ENCODE peak calls at places on chromosome 4, in six cellular contexts. H, X, M, Z, U and K are unnamed samples.

GRCh38 chr4:76589872-76590846 is 155.1 kb downstream of the SHROOM3 start:
- DNase-seq in H (peak), X (no peak), M (peak), Z (no peak), U (peak), K (no peak)

GRCh38 chr4:79831701-79832514 is 241.1 kb downstream of the ANTXR2 start:
- DNase-seq in H (no peak), X (no peak), M (no peak), Z (no peak), U (no peak), K (no peak)

GRCh38 chr4:180028682-180029081 is 2214.5 kb upstream of the TENM3 start:
- DNase-seq in H (no peak), X (peak), M (peak), Z (no peak), U (no peak), K (peak)

GRCh38 chr4:84708406-84709135 is 125.6 kb downstream of the CDS1 start:
- DNase-seq in H (no peak), X (no peak), M (no peak), Z (no peak), U (no peak), K (no peak)

GRCh38 chr4:78749972-78750727 is 26.0 kb upstream of the BMP2K start:
- DNase-seq in H (no peak), X (no peak), M (no peak), Z (no peak), U (no peak), K (no peak)

GRCh38 chr4:10008208-10009005 is 12.9 kb downstream of the SLC2A9 start:
- DNase-seq in H (no peak), X (no peak), M (peak), Z (no peak), U (no peak), K (no peak)

GRCh38 chr4:185357220-185357619 is 38.5 kb downstream of the LRP2BP start:
- DNase-seq in H (no peak), X (no peak), M (no peak), Z (no peak), U (no peak), K (no peak)

GRCh38 chr4:83862471-83862870 is 326.6 kb downstream of the GPAT3 start:
- DNase-seq in H (no peak), X (no peak), M (no peak), Z (no peak), U (peak), K (no peak)

GRCh38 chr4:76156635-76157034 is 8.4 kb upstream of the NUP54 start:
- DNase-seq in H (no peak), X (no peak), M (no peak), Z (no peak), U (no peak), K (no peak)

GRCh38 chr4:168716411-168717129 is 219.7 kb downstream of the PALLD start:
- DNase-seq in H (no peak), X (no peak), M (no peak), Z (peak), U (no peak), K (no peak)

GRCh38 chr4:185244763-185245162 is 35.4 kb downstream of the SNX25 start:
- DNase-seq in H (no peak), X (no peak), M (no peak), Z (no peak), U (no peak), K (no peak)

GRCh38 chr4:123524958-123525628 is 128.5 kb downstream of the SPRY1 start:
- DNase-seq in H (no peak), X (no peak), M (no peak), Z (no peak), U (no peak), K (no peak)

GRCh38 chr4:82282875-82283274 is 90.9 kb downstream of the HNRNPD start:
- DNase-seq in H (no peak), X (no peak), M (no peak), Z (no peak), U (no peak), K (no peak)

GRCh38 chr4:73978886-73979285 is 2.9 kb downstream of the PF4 start:
- DNase-seq in H (no peak), X (no peak), M (peak), Z (no peak), U (no peak), K (no peak)

GRCh38 chr4:150078996-150079581 is 844 bp downstream of the DCLK2 start:
- DNase-seq in H (peak), X (peak), M (peak), Z (peak), U (peak), K (no peak)

GRCh38 chr4:10030946-10031662 is 9.8 kb upstream of the SLC2A9 start:
- DNase-seq in H (no peak), X (no peak), M (no peak), Z (no peak), U (no peak), K (no peak)

GRCh38 chr4:24924309-24924781 is 11.5 kb upstream of the CCDC149 start:
- DNase-seq in H (no peak), X (no peak), M (no peak), Z (no peak), U (no peak), K (no peak)

GRCh38 chr4:8719421-8719820 is 126.9 kb downstream of the CPZ start:
- DNase-seq in H (peak), X (no peak), M (no peak), Z (no peak), U (no peak), K (no peak)

GRCh38 chr4:54085284-54085683 is 14.7 kb upstream of the GSX2 start:
- DNase-seq in H (no peak), X (no peak), M (peak), Z (peak), U (no peak), K (peak)

GRCh38 chr4:2339458-2340271 is 77.8 kb upstream of the MXD4 start:
- DNase-seq in H (peak), X (no peak), M (no peak), Z (no peak), U (peak), K (no peak)

GRCh38 chr4:87030606-87031441 is 96.0 kb downstream of the AFF1 start:
- DNase-seq in H (no peak), X (no peak), M (no peak), Z (no peak), U (no peak), K (no peak)

GRCh38 chr4:40441415-40441814 is 106.3 kb downstream of the CHRNA9 start:
- DNase-seq in H (no peak), X (no peak), M (no peak), Z (no peak), U (no peak), K (no peak)

GRCh38 chr4:106746451-106746850 is 289.7 kb downstream of the DKK2 start:
- DNase-seq in H (no peak), X (no peak), M (no peak), Z (no peak), U (no peak), K (no peak)

GRCh38 chr4:142706381-142706780 is 139.7 kb downstream of the INPP4B start:
- DNase-seq in H (no peak), X (no peak), M (no peak), Z (no peak), U (no peak), K (no peak)

GRCh38 chr4:177047851-177048174 is 255.1 kb upstream of the VEGFC start:
- DNase-seq in H (no peak), X (no peak), M (peak), Z (no peak), U (no peak), K (no peak)

GRCh38 chr4:174538876-174539250 is 16.6 kb upstream of the HPGD start:
- DNase-seq in H (no peak), X (no peak), M (peak), Z (no peak), U (no peak), K (no peak)

GRCh38 chr4:8393593-8394038 is 46.9 kb downstream of the ACOX3 start:
- DNase-seq in H (peak), X (no peak), M (peak), Z (peak), U (peak), K (peak)

GRCh38 chr4:114037981-114038380 is 58.5 kb upstream of the ARSJ start:
- DNase-seq in H (no peak), X (no peak), M (no peak), Z (no peak), U (no peak), K (no peak)

GRCh38 chr4:114038762-114039392 is 59.4 kb upstream of the ARSJ start:
- DNase-seq in H (no peak), X (no peak), M (peak), Z (no peak), U (no peak), K (no peak)

GRCh38 chr4:114043116-114043515 is 63.7 kb upstream of the ARSJ start:
- DNase-seq in H (no peak), X (no peak), M (no peak), Z (no peak), U (no peak), K (no peak)

GRCh38 chr4:114041117-114041475 is 61.6 kb upstream of the ARSJ start:
- DNase-seq in H (no peak), X (no peak), M (peak), Z (no peak), U (no peak), K (no peak)

GRCh38 chr4:114040319-114041116 is 61.1 kb upstream of the ARSJ start:
- DNase-seq in H (no peak), X (no peak), M (peak), Z (no peak), U (no peak), K (no peak)
- H3K27ac ChIP-seq in H (no peak), X (no peak), M (peak), Z (no peak), U (no peak), K (no peak)

GRCh38 chr4:147626903-147627302 is 9.7 kb downstream of the TMEM184C start:
- DNase-seq in H (no peak), X (no peak), M (no peak), Z (no peak), U (no peak), K (no peak)

GRCh38 chr4:147620315-147620714 is 3.1 kb downstream of the TMEM184C start:
- DNase-seq in H (no peak), X (no peak), M (no peak), Z (no peak), U (no peak), K (no peak)

GRCh38 chr4:147628415-147628814 is 11.2 kb downstream of the TMEM184C start:
- DNase-seq in H (no peak), X (no peak), M (no peak), Z (no peak), U (no peak), K (no peak)

DNA sequence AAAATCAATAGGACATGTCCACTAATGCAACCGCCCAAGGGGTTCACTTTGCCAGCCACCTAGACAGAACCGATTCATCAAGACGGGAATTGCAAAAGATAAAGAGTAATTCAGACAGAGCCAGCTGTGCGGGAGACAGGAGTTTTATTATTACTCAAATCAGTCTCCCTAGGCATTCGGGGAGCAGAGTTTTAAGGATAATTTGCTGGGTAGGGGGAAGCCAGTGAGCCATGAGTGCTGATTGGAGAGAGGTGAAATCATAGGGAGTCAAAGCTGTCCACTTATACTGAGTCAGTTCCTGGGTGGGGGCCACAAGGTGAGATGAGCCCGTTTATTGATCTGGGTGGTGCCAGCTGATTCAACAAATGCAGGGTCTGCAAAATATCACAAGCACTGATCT is 8.5 kb downstream of the TMEM184C start:
- DNase-seq in H (no peak), X (no peak), M (peak), Z (no peak), U (no peak), K (no peak)
- H3K27ac ChIP-seq in H (no peak), X (no peak), M (no peak), Z (no peak), U (no peak), K (no peak)

GRCh38 chr4:6728320-6729029 is 12.5 kb downstream of the BLOC1S4 start:
- DNase-seq in H (no peak), X (no peak), M (no peak), Z (no peak), U (no peak), K (no peak)

GRCh38 chr4:6727081-6727942 is 11.3 kb downstream of the BLOC1S4 start:
- DNase-seq in H (no peak), X (no peak), M (no peak), Z (peak), U (no peak), K (peak)

GRCh38 chr4:6730603-6731300 is 14.8 kb downstream of the BLOC1S4 start:
- DNase-seq in H (no peak), X (no peak), M (no peak), Z (no peak), U (no peak), K (no peak)

GRCh38 chr4:6724461-6725111 is 8.6 kb downstream of the BLOC1S4 start:
- DNase-seq in H (no peak), X (peak), M (no peak), Z (peak), U (no peak), K (no peak)

GRCh38 chr4:6727943-6728250 is 11.9 kb downstream of the BLOC1S4 start:
- DNase-seq in H (no peak), X (no peak), M (no peak), Z (no peak), U (no peak), K (no peak)
- H3K27ac ChIP-seq in H (no peak), X (no peak), M (no peak), Z (no peak), U (no peak), K (peak)

DNA sequence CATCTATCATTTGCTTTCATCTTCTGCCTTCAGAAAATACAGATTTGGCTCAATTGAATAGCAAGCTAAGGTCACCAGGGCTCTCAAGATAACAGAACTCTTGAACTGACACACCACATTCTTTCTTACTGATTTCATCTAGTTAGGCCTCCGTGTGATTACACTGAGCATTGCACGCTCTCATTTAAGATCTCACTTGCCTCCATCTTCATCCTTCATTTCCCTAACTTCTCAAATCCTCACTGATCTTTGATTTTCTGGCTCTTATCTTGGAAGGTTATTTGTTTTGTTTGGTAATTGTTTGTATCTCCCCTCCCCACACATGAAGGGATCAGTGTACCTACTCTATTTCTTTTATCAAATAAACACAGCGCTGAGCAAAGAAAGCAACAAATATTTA is 47.7 kb downstream of the MANBA start:
- DNase-seq in H (no peak), X (no peak), M (no peak), Z (peak), U (no peak), K (no peak)
- H3K27ac ChIP-seq in H (no peak), X (no peak), M (no peak), Z (peak), U (no peak), K (no peak)

GRCh38 chr4:160257324-160257723 is 1154.4 kb downstream of the RAPGEF2 start:
- DNase-seq in H (no peak), X (no peak), M (peak), Z (no peak), U (no peak), K (no peak)
- H3K27ac ChIP-seq in H (no peak), X (no peak), M (no peak), Z (no peak), U (no peak), K (no peak)

DNA sequence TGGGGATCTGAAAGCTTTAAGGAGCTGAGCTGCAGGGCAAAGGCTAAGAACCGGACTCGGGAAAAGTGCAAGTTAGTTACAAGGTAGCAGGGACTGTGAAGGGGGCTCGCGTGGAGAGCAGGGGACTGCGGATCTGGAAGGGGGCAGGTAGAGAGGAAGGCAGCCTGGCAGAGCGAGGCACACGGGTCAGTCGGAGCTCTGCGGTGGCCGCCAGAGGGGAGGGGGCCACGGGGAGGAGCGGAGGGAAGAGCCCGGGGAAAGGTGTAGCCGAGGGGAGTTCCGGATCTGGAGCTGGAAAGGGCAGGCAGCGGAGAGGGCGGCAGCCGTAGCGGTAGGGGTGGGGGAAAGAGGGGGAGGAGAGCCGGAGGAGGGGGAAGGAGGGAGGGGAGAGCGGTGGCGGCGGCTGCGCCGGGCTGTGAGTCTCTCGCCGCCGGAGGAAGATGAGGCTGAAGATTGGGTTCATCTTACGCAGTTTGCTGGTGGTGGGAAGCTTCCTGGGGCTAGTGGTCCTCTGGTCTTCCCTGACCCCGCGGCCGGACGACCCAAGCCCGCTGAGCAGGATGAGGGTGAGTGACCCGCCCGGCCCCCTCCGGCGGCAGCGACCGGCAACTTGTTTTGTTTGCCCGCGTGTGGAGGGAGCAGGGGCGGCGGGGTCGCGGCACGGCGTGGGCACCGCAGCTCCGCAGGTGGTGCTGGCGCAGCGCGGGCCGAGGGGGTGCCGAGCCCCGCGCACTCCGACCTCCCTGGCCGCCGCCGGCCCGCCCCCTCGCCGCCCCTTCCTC is at the start of gene GALNT7:
- DNase-seq in H (peak), X (peak), M (peak), Z (peak), U (peak), K (peak)
- H3K27ac ChIP-seq in H (peak), X (peak), M (peak), Z (peak), U (peak), K (peak)

GRCh38 chr4:139556735-139557505 is 901 bp upstream of the SETD7 start:
- DNase-seq in H (peak), X (peak), M (peak), Z (peak), U (peak), K (peak)
- H3K27ac ChIP-seq in H (peak), X (peak), M (no peak), Z (peak), U (peak), K (peak)

DNA sequence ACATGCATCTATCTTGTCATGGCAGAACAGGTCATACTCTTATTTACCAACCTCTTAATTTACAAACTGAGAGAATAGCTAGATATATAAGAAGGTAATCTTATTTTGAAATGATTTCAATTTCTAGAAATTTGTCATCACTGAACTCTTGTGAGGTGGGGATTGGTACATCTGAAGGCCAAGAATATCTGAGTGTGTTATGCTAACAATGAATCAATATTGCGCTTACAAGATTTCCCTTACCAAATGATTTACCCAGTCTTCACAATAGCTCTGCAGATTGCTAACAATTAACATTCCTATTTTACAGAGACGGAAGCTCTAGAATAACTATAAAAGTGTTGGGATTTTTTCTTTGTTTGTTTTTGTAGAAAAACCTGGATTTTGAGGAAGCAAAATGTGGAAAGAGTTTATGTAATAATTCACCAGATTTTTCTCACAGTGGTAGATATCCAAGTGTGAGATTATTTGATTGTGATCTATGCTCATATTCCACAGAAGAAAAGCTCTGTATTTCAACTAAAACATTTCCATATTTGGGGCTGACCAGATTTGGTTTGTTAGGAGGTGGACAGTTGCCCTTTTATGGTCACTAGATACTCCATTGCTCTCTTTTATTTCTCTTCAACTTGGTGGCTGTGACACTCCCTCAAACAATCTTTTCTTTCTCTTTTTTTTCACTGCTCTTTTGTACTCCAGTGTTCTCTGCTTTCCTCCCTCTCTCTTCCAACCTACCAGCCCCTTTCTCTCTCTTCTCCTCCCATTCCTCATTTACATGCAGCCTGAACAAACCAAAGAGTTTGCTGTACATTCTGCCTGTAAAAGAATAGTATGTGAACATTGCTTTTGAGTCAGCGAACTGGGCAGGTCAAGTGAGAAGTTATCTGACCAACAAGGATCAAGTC is 48.6 kb downstream of the RBPJ start:
- DNase-seq in H (no peak), X (no peak), M (no peak), Z (no peak), U (no peak), K (no peak)
- H3K27ac ChIP-seq in H (no peak), X (no peak), M (no peak), Z (no peak), U (no peak), K (peak)

DNA sequence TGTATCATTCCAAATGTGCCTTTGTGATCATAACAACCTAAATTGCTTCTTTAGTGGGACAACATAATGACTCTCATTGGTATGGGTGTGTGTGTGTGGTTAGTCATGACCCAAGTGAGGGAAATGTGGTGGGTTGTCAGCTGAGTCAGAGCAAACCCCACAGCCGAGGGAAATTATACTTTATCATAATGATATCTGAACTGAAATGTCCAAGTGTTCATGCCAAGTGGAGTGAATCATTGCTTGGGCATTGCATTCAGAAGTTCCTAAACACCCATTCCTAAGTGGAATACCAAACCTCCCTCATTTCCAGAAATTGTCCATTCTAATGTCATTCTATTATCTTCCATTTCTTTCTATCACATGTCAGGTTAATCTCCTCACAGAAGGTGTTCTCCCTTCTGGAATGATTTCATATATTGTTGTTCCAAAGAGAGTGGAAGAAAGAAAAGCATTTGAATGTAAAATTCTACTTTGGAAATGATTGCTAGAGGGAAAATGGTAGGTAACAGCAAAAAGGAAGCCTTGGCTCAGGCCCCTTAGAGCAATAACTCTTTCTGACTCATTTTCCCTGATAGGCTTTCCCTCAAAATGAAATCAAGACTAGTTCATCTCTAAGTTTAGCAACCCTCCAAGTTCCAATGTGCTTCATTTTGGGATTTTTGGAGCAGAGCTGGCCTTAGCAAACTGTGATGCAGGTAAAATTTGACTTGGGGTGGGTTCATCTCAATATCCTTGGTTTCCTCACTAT is 230.7 kb upstream of the KCNIP4 start:
- DNase-seq in H (no peak), X (no peak), M (peak), Z (peak), U (no peak), K (no peak)
- H3K27ac ChIP-seq in H (no peak), X (no peak), M (peak), Z (no peak), U (no peak), K (no peak)

GRCh38 chr4:156556326-156556725 is 415.3 kb downstream of the PDGFC start:
- DNase-seq in H (no peak), X (no peak), M (no peak), Z (no peak), U (no peak), K (no peak)
- H3K27ac ChIP-seq in H (no peak), X (no peak), M (no peak), Z (no peak), U (no peak), K (no peak)